ENCODE peak calls at places on chromosomes 6 and 20, in five cellular contexts. Y is esophagus muscularis mucosa, K is body of pancreas, N is H9, E is testis. S is an unnamed sample.

GRCh38 chr20:60034231-60035110 is 76.2 kb downstream of the CDH26 start:
- DNase-seq in Y (peak; percentile 89), K (no peak), N (no peak), E (no peak), S (no peak)

GRCh38 chr6:75568965-75569364 is 32.7 kb upstream of the SENP6 start:
- DNase-seq in Y (no peak), K (no peak), N (no peak), E (no peak), S (no peak)

GRCh38 chr20:48791014-48791413 is 36.8 kb downstream of the PREX1 start:
- DNase-seq in Y (no peak), K (peak; percentile 56), N (no peak), E (no peak), S (no peak)

GRCh38 chr6:68640506-68640875 is 5.4 kb downstream of the ADGRB3 start:
- DNase-seq in Y (no peak), K (no peak), N (no peak), E (no peak), S (no peak)

GRCh38 chr6:36852481-36853147 is 13.4 kb upstream of the CPNE5 start:
- DNase-seq in Y (no peak), K (no peak), N (no peak), E (no peak), S (no peak)

GRCh38 chr6:18585032-18585573 is 198.0 kb downstream of the RNF144B start:
- DNase-seq in Y (no peak), K (peak; percentile 8), N (no peak), E (no peak), S (peak; percentile 48)

GRCh38 chr20:32845786-32846185 is 12.9 kb upstream of the EFCAB8 start:
- DNase-seq in Y (no peak), K (no peak), N (no peak), E (no peak), S (no peak)

GRCh38 chr20:8913452-8913851 is 155.4 kb upstream of the PLCB4 start:
- DNase-seq in Y (no peak), K (no peak), N (no peak), E (no peak), S (no peak)

GRCh38 chr20:50027611-50028105 is 44.9 kb downstream of the SNAI1 start:
- DNase-seq in Y (no peak), K (peak; percentile 45), N (no peak), E (no peak), S (peak; percentile 30)

GRCh38 chr6:116764557-116764960 is 960 bp downstream of the FAM162B start:
- DNase-seq in Y (no peak), K (no peak), N (peak; percentile 69), E (no peak), S (no peak)

GRCh38 chr6:38510205-38510604 is 129.5 kb downstream of the BTBD9 start:
- DNase-seq in Y (no peak), K (no peak), N (no peak), E (no peak), S (no peak)

GRCh38 chr6:46437671-46438221 is 53.5 kb downstream of the RCAN2 start:
- DNase-seq in Y (no peak), K (no peak), N (no peak), E (no peak), S (no peak)

GRCh38 chr20:61437280-61438206 is 185.5 kb downstream of the CDH4 start:
- DNase-seq in Y (no peak), K (no peak), N (peak; percentile 59), E (no peak), S (no peak)

GRCh38 chr6:116881236-116881635 is 4.2 kb downstream of the RFX6 start:
- DNase-seq in Y (no peak), K (no peak), N (no peak), E (no peak), S (no peak)

GRCh38 chr20:44650777-44651493 is 564 bp downstream of the ADA start:
- DNase-seq in Y (no peak), K (peak; percentile 17), N (no peak), E (no peak), S (peak; percentile 33)

GRCh38 chr6:7673063-7673536 is 52.8 kb upstream of the BMP6 start:
- DNase-seq in Y (no peak), K (peak; percentile 10), N (peak; percentile 83), E (peak; percentile 20), S (peak; percentile 72)

GRCh38 chr6:28269492-28269891 is 2.5 kb downstream of the ZSCAN26 start:
- DNase-seq in Y (no peak), K (no peak), N (no peak), E (no peak), S (no peak)

GRCh38 chr6:167722634-167723309 is 103.9 kb upstream of the AFDN start:
- DNase-seq in Y (no peak), K (no peak), N (peak; percentile 30), E (no peak), S (no peak)

GRCh38 chr6:77624468-77624867 is 28.4 kb upstream of the MEI4 start:
- DNase-seq in Y (no peak), K (no peak), N (no peak), E (no peak), S (no peak)

GRCh38 chr6:77619114-77619513 is 33.7 kb upstream of the MEI4 start:
- DNase-seq in Y (no peak), K (no peak), N (no peak), E (no peak), S (no peak)

DNA sequence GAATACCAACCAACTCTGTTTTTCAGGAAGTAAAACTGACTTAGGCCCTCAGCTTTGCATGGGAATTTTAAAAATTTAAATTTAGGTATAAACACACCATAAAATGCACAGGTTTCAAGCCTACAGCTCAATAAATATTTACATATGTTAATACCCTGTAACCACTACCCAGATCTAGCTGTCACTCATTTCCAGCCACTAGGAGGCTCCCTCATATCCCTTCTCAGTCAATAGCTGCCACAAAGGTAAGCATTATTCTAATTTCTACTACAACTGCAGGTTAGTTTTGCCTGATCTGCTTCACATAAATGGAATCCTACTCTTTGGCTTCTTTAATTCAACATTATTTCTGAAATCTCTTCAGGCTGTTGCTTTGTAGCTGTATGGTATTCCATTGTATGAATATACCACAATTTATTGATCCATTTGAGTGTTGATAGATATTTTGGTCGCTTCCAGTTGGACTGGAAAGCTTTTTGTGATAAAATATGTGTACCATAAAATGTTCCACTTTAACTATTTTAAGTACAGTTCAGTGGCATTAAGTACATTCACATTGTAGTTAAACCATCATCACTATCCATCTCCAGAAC is 32.5 kb upstream of the MEI4 start:
- DNase-seq in Y (no peak), K (peak; percentile 22), N (peak; percentile 33), E (peak; percentile 45), S (peak; percentile 17)
- TF ChIP-seq CTCF in Y (no peak), K (peak; percentile 54), N (peak; percentile 77), E (peak; percentile 17), S (peak; percentile 49)

GRCh38 chr6:13662651-13663334 is 47.7 kb downstream of the NOL7 start:
- DNase-seq in Y (no peak), K (no peak), N (no peak), E (no peak), S (no peak)
- H3K4me1 ChIP-seq in Y (peaks cover 49% of the 10 kb centered on the region), K (peaks cover 62% of the 10 kb centered on the region), N (no peaks in the 10 kb centered on the region), E (peaks cover 14% of the 10 kb centered on the region), S (no peaks in the 10 kb centered on the region)

GRCh38 chr6:33584700-33585402 is 4.8 kb upstream of the BAK1 start:
- DNase-seq in Y (no peak), K (no peak), N (no peak), E (no peak), S (no peak)

GRCh38 chr6:33583591-33584155 is 3.6 kb upstream of the BAK1 start:
- DNase-seq in Y (no peak), K (no peak), N (peak; percentile 73), E (no peak), S (no peak)

GRCh38 chr6:33585403-33586107 is 5.5 kb upstream of the BAK1 start:
- DNase-seq in Y (peak; percentile 97), K (peak; percentile 82), N (peak; percentile 81), E (peak; percentile 93), S (peak; percentile 89)

GRCh38 chr6:33587529-33588215 is 7.6 kb upstream of the BAK1 start:
- DNase-seq in Y (no peak), K (no peak), N (no peak), E (no peak), S (no peak)

GRCh38 chr6:33586108-33586640 is 6.1 kb upstream of the BAK1 start:
- DNase-seq in Y (no peak), K (no peak), N (no peak), E (no peak), S (no peak)
- H3K27ac ChIP-seq in Y (no peak overlapping the region), K (no peak overlapping the region), N (no peak overlapping the region), E (no peak overlapping the region), S (no peak overlapping the region)

GRCh38 chr6:33671381-33672072 is 40.0 kb downstream of the UQCC2 start:
- DNase-seq in Y (no peak), K (no peak), N (no peak), E (no peak), S (no peak)

GRCh38 chr6:33670086-33670660 is 41.3 kb downstream of the UQCC2 start:
- DNase-seq in Y (no peak), K (no peak), N (no peak), E (no peak), S (no peak)

GRCh38 chr6:33670971-33671370 is 40.5 kb downstream of the UQCC2 start:
- DNase-seq in Y (no peak), K (no peak), N (peak; percentile 70), E (peak; percentile 51), S (no peak)

GRCh38 chr6:33673847-33674246 is 37.7 kb downstream of the UQCC2 start:
- DNase-seq in Y (no peak), K (no peak), N (no peak), E (no peak), S (no peak)

GRCh38 chr6:33672808-33673207 is 38.7 kb downstream of the UQCC2 start:
- DNase-seq in Y (peak; percentile 96), K (peak; percentile 71), N (peak; percentile 69), E (peak; percentile 80), S (peak; percentile 38)
- TF ChIP-seq CTCF in Y (no peak), K (no peak), N (peak; percentile 52), E (no peak), S (no peak)

GRCh38 chr6:15259766-15260098 is 13.9 kb downstream of the JARID2 start:
- DNase-seq in Y (no peak), K (no peak), N (no peak), E (no peak), S (no peak)
- H3K4me1 ChIP-seq in Y (peaks cover 60% of the 10 kb centered on the region), K (peaks cover 31% of the 10 kb centered on the region), N (peaks cover 28% of the 10 kb centered on the region), E (peaks cover 61% of the 10 kb centered on the region), S (no peaks in the 10 kb centered on the region)

GRCh38 chr6:63565058-63565726 is 7.1 kb upstream of the LOC128125822 start:
- DNase-seq in Y (no peak), K (peak; percentile 41), N (no peak), E (no peak), S (peak; percentile 59)
- H3K27ac ChIP-seq in Y (no peak overlapping the region), K (no peak overlapping the region), N (no peak overlapping the region), E (no peak overlapping the region), S (no peak overlapping the region)

DNA sequence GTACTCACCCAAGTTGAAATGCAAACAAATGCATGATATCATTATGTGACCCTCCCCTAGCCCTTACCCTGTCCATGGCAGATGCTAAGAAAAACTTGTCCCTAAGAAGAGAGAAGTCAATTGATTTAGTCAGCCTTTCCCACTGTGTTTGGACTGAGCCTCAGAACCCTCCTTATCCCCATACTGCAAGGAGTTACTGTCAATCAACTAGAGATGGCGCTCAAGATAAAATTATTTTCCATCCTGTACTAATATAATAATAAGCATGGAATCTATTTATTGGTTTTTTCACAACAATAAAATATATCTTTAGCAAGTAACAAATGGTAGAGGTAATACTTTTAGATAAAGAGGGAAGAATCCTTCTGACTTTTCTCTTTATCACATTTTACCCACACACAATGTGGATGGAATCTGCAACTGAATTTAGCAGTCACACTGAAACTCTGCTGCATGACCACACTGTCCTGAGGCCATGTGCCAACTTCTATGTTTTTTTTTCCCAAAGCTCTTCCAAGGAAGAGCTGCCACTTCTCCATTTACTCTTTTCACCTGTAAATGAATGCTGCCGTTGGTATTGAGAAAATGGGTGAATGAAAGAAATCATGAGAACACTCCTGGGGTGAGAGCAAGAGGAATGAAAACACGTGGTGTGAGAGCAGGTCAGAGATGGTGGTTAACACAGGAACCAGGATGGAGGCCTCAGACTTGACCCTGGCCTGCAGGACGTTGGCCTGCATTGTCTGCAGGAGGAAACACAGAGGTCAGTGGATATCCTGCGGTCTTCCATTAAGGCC is 10.5 kb downstream of the NT5E start:
- DNase-seq in Y (no peak), K (no peak), N (no peak), E (no peak), S (no peak)
- TF ChIP-seq CTCF in Y (no peak), K (no peak), N (no peak), E (no peak), S (no peak)